ENCODE peak calls at places on chromosomes 1 and 21, in nine cellular contexts. One of them, this sample, is unnamed.

GRCh38 chr1:103106426-103107321 is 1.6 kb downstream of the COL11A1 start:
- DNase-seq in brain microvascular endothelial cell: peak
- DNase-seq in ascending aorta: peak
- DNase-seq in neural progenitor cell: peak
- DNase-seq in testis: peak
- DNase-seq in epithelial cell of esophagus: peak
- DNase-seq in SK-N-SH: peak
- DNase-seq in CD8-positive, alpha-beta T cell: no peak
- DNase-seq in OCI-LY7: peak
- DNase-seq in this sample: peak

GRCh38 chr1:4657920-4658585 is 3.6 kb downstream of the AJAP1 start:
- DNase-seq in brain microvascular endothelial cell: no peak
- DNase-seq in ascending aorta: no peak
- DNase-seq in neural progenitor cell: peak
- DNase-seq in testis: no peak
- DNase-seq in epithelial cell of esophagus: no peak
- DNase-seq in SK-N-SH: peak
- DNase-seq in CD8-positive, alpha-beta T cell: no peak
- DNase-seq in OCI-LY7: no peak
- DNase-seq in this sample: no peak

GRCh38 chr1:4003846-4004505 is 103.9 kb upstream of the C1orf174 start:
- DNase-seq in brain microvascular endothelial cell: no peak
- DNase-seq in ascending aorta: peak
- DNase-seq in neural progenitor cell: no peak
- DNase-seq in testis: no peak
- DNase-seq in epithelial cell of esophagus: no peak
- DNase-seq in SK-N-SH: no peak
- DNase-seq in CD8-positive, alpha-beta T cell: no peak
- DNase-seq in OCI-LY7: no peak
- DNase-seq in this sample: no peak

GRCh38 chr1:8472668-8473067 is 154.8 kb downstream of the SLC45A1 start:
- DNase-seq in brain microvascular endothelial cell: no peak
- DNase-seq in ascending aorta: no peak
- DNase-seq in neural progenitor cell: no peak
- DNase-seq in testis: no peak
- DNase-seq in epithelial cell of esophagus: no peak
- DNase-seq in SK-N-SH: no peak
- DNase-seq in CD8-positive, alpha-beta T cell: no peak
- DNase-seq in OCI-LY7: peak
- DNase-seq in this sample: no peak

GRCh38 chr1:209965996-209966395 is 28.0 kb downstream of the SYT14 start:
- DNase-seq in brain microvascular endothelial cell: no peak
- DNase-seq in ascending aorta: no peak
- DNase-seq in neural progenitor cell: no peak
- DNase-seq in testis: no peak
- DNase-seq in epithelial cell of esophagus: no peak
- DNase-seq in SK-N-SH: no peak
- DNase-seq in CD8-positive, alpha-beta T cell: no peak
- DNase-seq in OCI-LY7: no peak
- DNase-seq in this sample: no peak

GRCh38 chr21:23887709-23888303 is 1719.5 kb downstream of the MRPL39 start:
- DNase-seq in brain microvascular endothelial cell: no peak
- DNase-seq in ascending aorta: no peak
- DNase-seq in neural progenitor cell: no peak
- DNase-seq in testis: no peak
- DNase-seq in epithelial cell of esophagus: no peak
- DNase-seq in SK-N-SH: no peak
- DNase-seq in CD8-positive, alpha-beta T cell: no peak
- DNase-seq in OCI-LY7: no peak
- DNase-seq in this sample: no peak

GRCh38 chr1:44012941-44013609 is 18.2 kb downstream of the SLC6A9 start:
- DNase-seq in brain microvascular endothelial cell: no peak
- DNase-seq in ascending aorta: no peak
- DNase-seq in neural progenitor cell: peak
- DNase-seq in testis: no peak
- DNase-seq in epithelial cell of esophagus: no peak
- DNase-seq in SK-N-SH: no peak
- DNase-seq in CD8-positive, alpha-beta T cell: no peak
- DNase-seq in OCI-LY7: no peak
- DNase-seq in this sample: no peak

GRCh38 chr1:33972676-33973395 is 109.0 kb downstream of the HMGB4 start:
- DNase-seq in brain microvascular endothelial cell: no peak
- DNase-seq in ascending aorta: no peak
- DNase-seq in neural progenitor cell: no peak
- DNase-seq in testis: peak
- DNase-seq in epithelial cell of esophagus: no peak
- DNase-seq in SK-N-SH: no peak
- DNase-seq in CD8-positive, alpha-beta T cell: no peak
- DNase-seq in OCI-LY7: no peak
- DNase-seq in this sample: peak

GRCh38 chr1:150210741-150211140 is 25.2 kb downstream of the ANP32E start:
- DNase-seq in brain microvascular endothelial cell: no peak
- DNase-seq in ascending aorta: no peak
- DNase-seq in neural progenitor cell: no peak
- DNase-seq in testis: no peak
- DNase-seq in epithelial cell of esophagus: no peak
- DNase-seq in SK-N-SH: no peak
- DNase-seq in CD8-positive, alpha-beta T cell: no peak
- DNase-seq in OCI-LY7: no peak
- DNase-seq in this sample: no peak

GRCh38 chr1:211305044-211305443 is 21.6 kb upstream of the TRAF5 start:
- DNase-seq in brain microvascular endothelial cell: peak
- DNase-seq in ascending aorta: no peak
- DNase-seq in neural progenitor cell: no peak
- DNase-seq in testis: no peak
- DNase-seq in epithelial cell of esophagus: peak
- DNase-seq in SK-N-SH: no peak
- DNase-seq in CD8-positive, alpha-beta T cell: no peak
- DNase-seq in OCI-LY7: no peak
- DNase-seq in this sample: peak

GRCh38 chr1:22402336-22403053 is 49.2 kb upstream of the ZBTB40 start:
- DNase-seq in brain microvascular endothelial cell: no peak
- DNase-seq in ascending aorta: no peak
- DNase-seq in neural progenitor cell: no peak
- DNase-seq in testis: no peak
- DNase-seq in epithelial cell of esophagus: no peak
- DNase-seq in SK-N-SH: peak
- DNase-seq in CD8-positive, alpha-beta T cell: no peak
- DNase-seq in OCI-LY7: no peak
- DNase-seq in this sample: no peak

GRCh38 chr21:14543983-14544382 is 2.1 kb downstream of the SAMSN1 start:
- DNase-seq in brain microvascular endothelial cell: no peak
- DNase-seq in ascending aorta: no peak
- DNase-seq in neural progenitor cell: no peak
- DNase-seq in testis: no peak
- DNase-seq in epithelial cell of esophagus: no peak
- DNase-seq in SK-N-SH: no peak
- DNase-seq in CD8-positive, alpha-beta T cell: no peak
- DNase-seq in OCI-LY7: no peak
- DNase-seq in this sample: no peak

GRCh38 chr21:14548751-14549150 is 2.6 kb upstream of the SAMSN1 start:
- DNase-seq in brain microvascular endothelial cell: no peak
- DNase-seq in ascending aorta: no peak
- DNase-seq in neural progenitor cell: no peak
- DNase-seq in testis: no peak
- DNase-seq in epithelial cell of esophagus: peak
- DNase-seq in SK-N-SH: no peak
- DNase-seq in CD8-positive, alpha-beta T cell: no peak
- DNase-seq in OCI-LY7: no peak
- DNase-seq in this sample: peak

GRCh38 chr21:14542638-14543037 is 3.5 kb downstream of the SAMSN1 start:
- DNase-seq in brain microvascular endothelial cell: no peak
- DNase-seq in ascending aorta: no peak
- DNase-seq in neural progenitor cell: no peak
- DNase-seq in testis: no peak
- DNase-seq in epithelial cell of esophagus: no peak
- DNase-seq in SK-N-SH: no peak
- DNase-seq in CD8-positive, alpha-beta T cell: no peak
- DNase-seq in OCI-LY7: no peak
- DNase-seq in this sample: no peak

GRCh38 chr21:14547834-14548513 is 1.9 kb upstream of the SAMSN1 start:
- DNase-seq in brain microvascular endothelial cell: no peak
- DNase-seq in ascending aorta: no peak
- DNase-seq in neural progenitor cell: no peak
- DNase-seq in testis: no peak
- DNase-seq in epithelial cell of esophagus: no peak
- DNase-seq in SK-N-SH: no peak
- DNase-seq in CD8-positive, alpha-beta T cell: no peak
- DNase-seq in OCI-LY7: no peak
- DNase-seq in this sample: peak

DNA sequence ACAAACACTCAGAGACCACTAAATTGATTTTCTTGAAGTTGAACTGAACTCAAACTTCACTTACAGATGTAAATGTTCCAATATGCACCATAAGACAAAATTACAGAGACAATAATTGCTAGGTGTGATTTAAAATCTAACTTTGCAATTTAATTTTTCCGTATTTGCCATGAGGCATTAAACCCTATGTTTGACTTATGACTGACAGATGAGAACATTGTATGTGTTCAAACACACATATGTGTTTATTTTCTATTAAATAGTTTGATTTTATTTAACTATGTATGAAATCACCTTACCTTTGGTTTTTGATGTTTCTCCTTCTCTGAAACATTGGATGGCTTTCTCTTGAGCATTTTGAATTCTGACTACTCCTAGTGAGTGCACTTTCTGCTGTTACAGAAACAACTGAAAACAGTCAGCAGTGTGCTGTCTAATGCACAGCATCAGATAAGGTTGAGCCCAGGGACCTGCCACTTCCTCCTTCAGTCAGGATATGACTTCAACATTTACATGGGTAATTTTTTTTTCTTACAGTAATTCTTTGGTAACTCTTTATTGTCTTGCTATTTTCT is at the start of gene SAMSN1:
- DNase-seq in brain microvascular endothelial cell: peak
- DNase-seq in ascending aorta: peak
- DNase-seq in neural progenitor cell: no peak
- DNase-seq in testis: peak
- DNase-seq in epithelial cell of esophagus: no peak
- DNase-seq in SK-N-SH: no peak
- DNase-seq in CD8-positive, alpha-beta T cell: peak
- DNase-seq in OCI-LY7: no peak
- DNase-seq in this sample: peak
- H3K4me3 ChIP-seq in brain microvascular endothelial cell: no peak
- H3K4me3 ChIP-seq in ascending aorta: no peak
- H3K4me3 ChIP-seq in neural progenitor cell: no peak
- H3K4me3 ChIP-seq in testis: no peak
- H3K4me3 ChIP-seq in epithelial cell of esophagus: no peak
- H3K4me3 ChIP-seq in SK-N-SH: no peak
- H3K4me3 ChIP-seq in CD8-positive, alpha-beta T cell: peak
- H3K4me3 ChIP-seq in OCI-LY7: no peak
- H3K4me3 ChIP-seq in this sample: peak

GRCh38 chr1:214816603-214817002 is 213.6 kb downstream of the CENPF start:
- DNase-seq in brain microvascular endothelial cell: no peak
- DNase-seq in ascending aorta: no peak
- DNase-seq in neural progenitor cell: no peak
- DNase-seq in testis: no peak
- DNase-seq in epithelial cell of esophagus: no peak
- DNase-seq in SK-N-SH: no peak
- DNase-seq in CD8-positive, alpha-beta T cell: no peak
- DNase-seq in OCI-LY7: no peak
- DNase-seq in this sample: no peak
- TF ChIP-seq CTCF in brain microvascular endothelial cell: peak
- TF ChIP-seq CTCF in ascending aorta: no peak
- TF ChIP-seq CTCF in neural progenitor cell: no peak
- TF ChIP-seq CTCF in testis: no peak
- TF ChIP-seq CTCF in epithelial cell of esophagus: peak
- TF ChIP-seq CTCF in SK-N-SH: peak
- TF ChIP-seq CTCF in CD8-positive, alpha-beta T cell: no peak
- TF ChIP-seq CTCF in OCI-LY7: no peak
- TF ChIP-seq CTCF in this sample: peak

DNA sequence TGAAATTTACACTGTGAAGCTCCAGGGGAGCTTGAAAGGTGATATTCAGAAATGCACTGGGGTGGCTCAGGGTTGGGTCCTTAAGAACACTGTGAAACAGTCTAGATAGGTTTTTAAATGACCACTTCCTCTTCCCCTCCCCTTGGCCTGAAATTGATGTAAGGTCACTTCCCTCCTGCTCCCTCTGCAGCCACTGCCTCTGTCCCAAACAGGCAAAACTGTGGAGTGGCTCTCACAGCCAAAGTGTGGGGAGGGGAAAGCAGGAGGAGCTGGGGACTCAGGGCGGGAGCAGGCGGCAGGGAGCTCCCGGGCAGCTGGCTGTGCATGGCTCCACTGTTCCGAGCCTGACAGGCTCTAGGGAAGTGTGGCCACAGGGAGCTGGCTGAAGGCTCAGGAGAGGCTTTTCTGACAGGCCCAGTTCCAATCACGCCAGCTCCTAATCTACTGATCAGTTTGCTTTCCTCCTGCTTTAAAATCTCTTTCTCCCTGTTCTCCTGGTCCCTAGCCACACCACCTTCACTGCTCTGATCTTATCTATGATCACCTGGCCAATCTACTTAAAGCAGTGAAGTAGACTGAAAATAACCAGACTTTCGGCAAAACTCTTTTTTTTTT is 5.1 kb upstream of the CSRP1 start:
- DNase-seq in brain microvascular endothelial cell: no peak
- DNase-seq in ascending aorta: peak
- DNase-seq in neural progenitor cell: peak
- DNase-seq in testis: peak
- DNase-seq in epithelial cell of esophagus: no peak
- DNase-seq in SK-N-SH: peak
- DNase-seq in CD8-positive, alpha-beta T cell: no peak
- DNase-seq in OCI-LY7: peak
- DNase-seq in this sample: no peak
- H3K4me3 ChIP-seq in brain microvascular endothelial cell: no peak
- H3K4me3 ChIP-seq in ascending aorta: no peak
- H3K4me3 ChIP-seq in neural progenitor cell: no peak
- H3K4me3 ChIP-seq in testis: no peak
- H3K4me3 ChIP-seq in epithelial cell of esophagus: no peak
- H3K4me3 ChIP-seq in SK-N-SH: no peak
- H3K4me3 ChIP-seq in CD8-positive, alpha-beta T cell: no peak
- H3K4me3 ChIP-seq in OCI-LY7: peak
- H3K4me3 ChIP-seq in this sample: no peak

GRCh38 chr1:165631403-165632151 is 543 bp downstream of the MGST3 start:
- DNase-seq in brain microvascular endothelial cell: peak
- DNase-seq in ascending aorta: peak
- DNase-seq in neural progenitor cell: peak
- DNase-seq in testis: peak
- DNase-seq in epithelial cell of esophagus: peak
- DNase-seq in SK-N-SH: peak
- DNase-seq in CD8-positive, alpha-beta T cell: peak
- DNase-seq in OCI-LY7: peak
- DNase-seq in this sample: peak
- TF ChIP-seq CTCF in brain microvascular endothelial cell: peak
- TF ChIP-seq CTCF in ascending aorta: peak
- TF ChIP-seq CTCF in neural progenitor cell: no peak
- TF ChIP-seq CTCF in testis: no peak
- TF ChIP-seq CTCF in epithelial cell of esophagus: peak
- TF ChIP-seq CTCF in SK-N-SH: peak
- TF ChIP-seq CTCF in CD8-positive, alpha-beta T cell: no peak
- TF ChIP-seq CTCF in OCI-LY7: peak
- TF ChIP-seq CTCF in this sample: peak

GRCh38 chr1:25548601-25549000 is 5.2 kb downstream of the LDLRAP1 start:
- DNase-seq in brain microvascular endothelial cell: no peak
- DNase-seq in ascending aorta: no peak
- DNase-seq in neural progenitor cell: no peak
- DNase-seq in testis: no peak
- DNase-seq in epithelial cell of esophagus: no peak
- DNase-seq in SK-N-SH: no peak
- DNase-seq in CD8-positive, alpha-beta T cell: no peak
- DNase-seq in OCI-LY7: peak
- DNase-seq in this sample: no peak
- H3K4me3 ChIP-seq in brain microvascular endothelial cell: no peak
- H3K4me3 ChIP-seq in ascending aorta: no peak
- H3K4me3 ChIP-seq in neural progenitor cell: no peak
- H3K4me3 ChIP-seq in testis: no peak
- H3K4me3 ChIP-seq in epithelial cell of esophagus: no peak
- H3K4me3 ChIP-seq in SK-N-SH: no peak
- H3K4me3 ChIP-seq in CD8-positive, alpha-beta T cell: peak
- H3K4me3 ChIP-seq in OCI-LY7: peak
- H3K4me3 ChIP-seq in this sample: no peak